ENCODE peak calls at places on chromosome 10, in six cellular contexts. One of them, this sample, is unnamed.

GRCh38 chr10:48834189-48834965 is 105.3 kb downstream of the LRRC18 start:
- DNase-seq in stimulated activated CD8-positive, alpha-beta memory T cell treated with anti-CD3 and anti-CD28 coated beads, Interleukin-4, amount 100 ng/mL, for 1 hour: no peak
- DNase-seq in osteocyte: no peak
- DNase-seq in activated T-cell treated with anti-CD3 and anti-CD28 coated beads, Interleukin-2, amount 50 U/mL, for 48 hours: no peak
- DNase-seq in T-helper 2 cell: no peak
- DNase-seq in GOT3: no peak
- DNase-seq in this sample: no peak

GRCh38 chr10:5413012-5413938 is 918 bp downstream of the NET1 start:
- DNase-seq in stimulated activated CD8-positive, alpha-beta memory T cell treated with anti-CD3 and anti-CD28 coated beads, Interleukin-4, amount 100 ng/mL, for 1 hour: no peak
- DNase-seq in osteocyte: no peak
- DNase-seq in activated T-cell treated with anti-CD3 and anti-CD28 coated beads, Interleukin-2, amount 50 U/mL, for 48 hours: peak; percentile 21
- DNase-seq in T-helper 2 cell: no peak
- DNase-seq in GOT3: no peak
- DNase-seq in this sample: peak; percentile 45

GRCh38 chr10:124290095-124290795 is 128.5 kb downstream of the OAT start:
- DNase-seq in stimulated activated CD8-positive, alpha-beta memory T cell treated with anti-CD3 and anti-CD28 coated beads, Interleukin-4, amount 100 ng/mL, for 1 hour: no peak
- DNase-seq in osteocyte: peak; percentile 69
- DNase-seq in activated T-cell treated with anti-CD3 and anti-CD28 coated beads, Interleukin-2, amount 50 U/mL, for 48 hours: no peak
- DNase-seq in T-helper 2 cell: no peak
- DNase-seq in GOT3: no peak
- DNase-seq in this sample: no peak

GRCh38 chr10:34624323-34625153 is 190.6 kb downstream of the PARD3 start:
- DNase-seq in stimulated activated CD8-positive, alpha-beta memory T cell treated with anti-CD3 and anti-CD28 coated beads, Interleukin-4, amount 100 ng/mL, for 1 hour: no peak
- DNase-seq in osteocyte: no peak
- DNase-seq in activated T-cell treated with anti-CD3 and anti-CD28 coated beads, Interleukin-2, amount 50 U/mL, for 48 hours: no peak
- DNase-seq in T-helper 2 cell: no peak
- DNase-seq in GOT3: no peak
- DNase-seq in this sample: no peak

GRCh38 chr10:101272229-101272868 is 43.1 kb upstream of the LBX1 start:
- DNase-seq in stimulated activated CD8-positive, alpha-beta memory T cell treated with anti-CD3 and anti-CD28 coated beads, Interleukin-4, amount 100 ng/mL, for 1 hour: peak; percentile 34
- DNase-seq in osteocyte: peak; percentile 86
- DNase-seq in activated T-cell treated with anti-CD3 and anti-CD28 coated beads, Interleukin-2, amount 50 U/mL, for 48 hours: peak; percentile 81
- DNase-seq in T-helper 2 cell: no peak
- DNase-seq in GOT3: no peak
- DNase-seq in this sample: peak; percentile 90

GRCh38 chr10:97571622-97572021 is 957 bp upstream of the ANKRD2 start:
- DNase-seq in stimulated activated CD8-positive, alpha-beta memory T cell treated with anti-CD3 and anti-CD28 coated beads, Interleukin-4, amount 100 ng/mL, for 1 hour: no peak
- DNase-seq in osteocyte: no peak
- DNase-seq in activated T-cell treated with anti-CD3 and anti-CD28 coated beads, Interleukin-2, amount 50 U/mL, for 48 hours: no peak
- DNase-seq in T-helper 2 cell: no peak
- DNase-seq in GOT3: no peak
- DNase-seq in this sample: no peak

GRCh38 chr10:31622993-31623392 is 304.0 kb downstream of the ZEB1 start:
- DNase-seq in stimulated activated CD8-positive, alpha-beta memory T cell treated with anti-CD3 and anti-CD28 coated beads, Interleukin-4, amount 100 ng/mL, for 1 hour: no peak
- DNase-seq in osteocyte: no peak
- DNase-seq in activated T-cell treated with anti-CD3 and anti-CD28 coated beads, Interleukin-2, amount 50 U/mL, for 48 hours: no peak
- DNase-seq in T-helper 2 cell: no peak
- DNase-seq in GOT3: no peak
- DNase-seq in this sample: no peak

GRCh38 chr10:33216661-33217427 is 117.6 kb downstream of the NRP1 start:
- DNase-seq in stimulated activated CD8-positive, alpha-beta memory T cell treated with anti-CD3 and anti-CD28 coated beads, Interleukin-4, amount 100 ng/mL, for 1 hour: no peak
- DNase-seq in osteocyte: no peak
- DNase-seq in activated T-cell treated with anti-CD3 and anti-CD28 coated beads, Interleukin-2, amount 50 U/mL, for 48 hours: no peak
- DNase-seq in T-helper 2 cell: no peak
- DNase-seq in GOT3: no peak
- DNase-seq in this sample: no peak

GRCh38 chr10:95237376-95238170 is 43.5 kb downstream of the ACSM6 start:
- DNase-seq in stimulated activated CD8-positive, alpha-beta memory T cell treated with anti-CD3 and anti-CD28 coated beads, Interleukin-4, amount 100 ng/mL, for 1 hour: no peak
- DNase-seq in osteocyte: no peak
- DNase-seq in activated T-cell treated with anti-CD3 and anti-CD28 coated beads, Interleukin-2, amount 50 U/mL, for 48 hours: no peak
- DNase-seq in T-helper 2 cell: no peak
- DNase-seq in GOT3: no peak
- DNase-seq in this sample: no peak

GRCh38 chr10:131857156-131858117 is 43.4 kb upstream of the PPP2R2D start:
- DNase-seq in stimulated activated CD8-positive, alpha-beta memory T cell treated with anti-CD3 and anti-CD28 coated beads, Interleukin-4, amount 100 ng/mL, for 1 hour: no peak
- DNase-seq in osteocyte: peak; percentile 81
- DNase-seq in activated T-cell treated with anti-CD3 and anti-CD28 coated beads, Interleukin-2, amount 50 U/mL, for 48 hours: no peak
- DNase-seq in T-helper 2 cell: no peak
- DNase-seq in GOT3: no peak
- DNase-seq in this sample: no peak

GRCh38 chr10:52720018-52720417 is 52.6 kb downstream of the MBL2 start:
- DNase-seq in stimulated activated CD8-positive, alpha-beta memory T cell treated with anti-CD3 and anti-CD28 coated beads, Interleukin-4, amount 100 ng/mL, for 1 hour: no peak
- DNase-seq in osteocyte: no peak
- DNase-seq in activated T-cell treated with anti-CD3 and anti-CD28 coated beads, Interleukin-2, amount 50 U/mL, for 48 hours: no peak
- DNase-seq in T-helper 2 cell: no peak
- DNase-seq in GOT3: no peak
- DNase-seq in this sample: no peak

GRCh38 chr10:110151467-110151866 is 55.9 kb upstream of the MXI1 start:
- DNase-seq in stimulated activated CD8-positive, alpha-beta memory T cell treated with anti-CD3 and anti-CD28 coated beads, Interleukin-4, amount 100 ng/mL, for 1 hour: no peak
- DNase-seq in osteocyte: no peak
- DNase-seq in activated T-cell treated with anti-CD3 and anti-CD28 coated beads, Interleukin-2, amount 50 U/mL, for 48 hours: no peak
- DNase-seq in T-helper 2 cell: no peak
- DNase-seq in GOT3: no peak
- DNase-seq in this sample: peak; percentile 79

GRCh38 chr10:117374506-117375359 is 507 bp downstream of the PDZD8 start:
- DNase-seq in stimulated activated CD8-positive, alpha-beta memory T cell treated with anti-CD3 and anti-CD28 coated beads, Interleukin-4, amount 100 ng/mL, for 1 hour: no peak
- DNase-seq in osteocyte: peak; percentile 86
- DNase-seq in activated T-cell treated with anti-CD3 and anti-CD28 coated beads, Interleukin-2, amount 50 U/mL, for 48 hours: peak; percentile 53
- DNase-seq in T-helper 2 cell: no peak
- DNase-seq in GOT3: no peak
- DNase-seq in this sample: peak; percentile 21

GRCh38 chr10:97580421-97581367 is 3.5 kb upstream of the HOGA1 start:
- DNase-seq in stimulated activated CD8-positive, alpha-beta memory T cell treated with anti-CD3 and anti-CD28 coated beads, Interleukin-4, amount 100 ng/mL, for 1 hour: no peak
- DNase-seq in osteocyte: no peak
- DNase-seq in activated T-cell treated with anti-CD3 and anti-CD28 coated beads, Interleukin-2, amount 50 U/mL, for 48 hours: no peak
- DNase-seq in T-helper 2 cell: no peak
- DNase-seq in GOT3: no peak
- DNase-seq in this sample: no peak